ENCODE peak calls at places on chromosomes 6 and 20, in seven cellular contexts. F is HCT116, H is GM12878, M is K562, O is H1, V is HepG2, R is SK-N-SH. P is an unnamed sample.

GRCh38 chr20:62741701-62742491 is 33.3 kb downstream of the NTSR1 start:
- DNase-seq in F (no peak), H (no peak), M (no peak), O (no peak), V (no peak), R (no peak), P (no peak)

GRCh38 chr20:52087471-52087870 is 104.1 kb downstream of the ZFP64 start:
- DNase-seq in F (no peak), H (no peak), M (no peak), O (no peak), V (no peak), R (no peak), P (no peak)

GRCh38 chr6:135667694-135668455 is 170.3 kb upstream of the AHI1 start:
- DNase-seq in F (no peak), H (no peak), M (no peak), O (no peak), V (no peak), R (no peak), P (no peak)

GRCh38 chr6:158165919-158166416 is 2.1 kb downstream of the SERAC1 start:
- DNase-seq in F (no peak), H (no peak), M (no peak), O (no peak), V (peak), R (no peak), P (no peak)

GRCh38 chr6:138814179-138814834 is 18.4 kb downstream of the ECT2L start:
- DNase-seq in F (no peak), H (no peak), M (no peak), O (no peak), V (peak), R (no peak), P (no peak)

GRCh38 chr6:113092795-113093194 is 745.7 kb downstream of the RFPL4B start:
- DNase-seq in F (no peak), H (no peak), M (no peak), O (no peak), V (no peak), R (no peak), P (no peak)

GRCh38 chr20:4607287-4607713 is 114.4 kb upstream of the PRND start:
- DNase-seq in F (peak), H (peak), M (peak), O (peak), V (peak), R (peak), P (peak)

GRCh38 chr6:147707524-147707923 is 199.0 kb downstream of the SAMD5 start:
- DNase-seq in F (no peak), H (no peak), M (no peak), O (no peak), V (no peak), R (no peak), P (no peak)

GRCh38 chr20:58145506-58146080 is 82.9 kb downstream of the ANKRD60 start:
- DNase-seq in F (no peak), H (no peak), M (no peak), O (no peak), V (no peak), R (no peak), P (no peak)

GRCh38 chr6:63565058-63565726 is 7.1 kb upstream of the LOC128125822 start:
- DNase-seq in F (no peak), H (no peak), M (no peak), O (no peak), V (peak), R (no peak), P (no peak)

GRCh38 chr6:117266267-117266797 is 974 bp downstream of the VGLL2 start:
- DNase-seq in F (no peak), H (no peak), M (no peak), O (no peak), V (no peak), R (no peak), P (no peak)
- H3K4me3 ChIP-seq in F (no peak), H (no peak), M (no peak), O (peak), V (no peak), R (no peak), P (peak)

GRCh38 chr6:27757307-27757706 is 154.9 kb downstream of the OR2B2 start:
- DNase-seq in F (no peak), H (no peak), M (peak), O (peak), V (no peak), R (no peak), P (no peak)
- TF ChIP-seq YY1 in F (no peak), H (no peak), M (no peak), O (no peak), V (no peak), R (no peak), P (no peak)

DNA sequence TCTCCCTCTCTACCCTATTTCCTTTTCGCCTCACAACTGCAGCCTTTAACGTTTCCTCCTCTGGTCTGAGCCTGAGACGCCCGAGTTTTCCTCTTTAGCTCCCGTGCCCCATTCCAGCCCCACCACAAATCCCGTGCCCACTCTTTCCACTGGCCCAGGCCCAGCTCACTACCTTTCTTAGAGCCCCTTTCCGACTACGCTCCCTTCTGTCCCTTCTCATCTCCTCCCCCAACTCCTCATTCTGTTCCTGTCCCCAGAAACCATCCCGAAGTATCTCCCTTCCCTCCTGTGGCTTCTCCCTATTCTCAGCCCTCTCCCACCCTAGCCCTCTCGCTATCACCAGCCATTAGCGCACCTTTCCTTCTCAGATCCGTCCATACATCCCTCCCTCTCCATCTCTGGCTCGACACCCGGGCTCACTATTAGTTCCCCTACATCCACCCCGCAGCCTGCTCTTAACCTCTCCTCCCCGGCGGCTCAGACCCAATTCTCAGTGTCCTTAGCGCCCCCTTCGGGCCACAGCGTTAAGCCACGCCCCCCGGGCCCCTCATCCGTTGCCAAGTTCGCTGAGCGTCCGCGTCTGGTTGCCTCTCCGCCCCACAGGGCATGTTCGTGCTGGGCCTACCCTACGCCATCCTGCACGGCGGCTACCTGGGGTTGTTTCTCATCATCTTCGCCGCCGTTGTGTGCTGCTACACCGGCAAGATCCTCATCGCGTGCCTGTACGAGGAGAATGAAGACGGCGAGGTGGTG is 2.7 kb downstream of the SLC32A1 start:
- DNase-seq in F (no peak), H (no peak), M (peak), O (peak), V (peak), R (peak), P (peak)
- H3K4me3 ChIP-seq in F (no peak), H (no peak), M (no peak), O (peak), V (no peak), R (no peak), P (peak)

DNA sequence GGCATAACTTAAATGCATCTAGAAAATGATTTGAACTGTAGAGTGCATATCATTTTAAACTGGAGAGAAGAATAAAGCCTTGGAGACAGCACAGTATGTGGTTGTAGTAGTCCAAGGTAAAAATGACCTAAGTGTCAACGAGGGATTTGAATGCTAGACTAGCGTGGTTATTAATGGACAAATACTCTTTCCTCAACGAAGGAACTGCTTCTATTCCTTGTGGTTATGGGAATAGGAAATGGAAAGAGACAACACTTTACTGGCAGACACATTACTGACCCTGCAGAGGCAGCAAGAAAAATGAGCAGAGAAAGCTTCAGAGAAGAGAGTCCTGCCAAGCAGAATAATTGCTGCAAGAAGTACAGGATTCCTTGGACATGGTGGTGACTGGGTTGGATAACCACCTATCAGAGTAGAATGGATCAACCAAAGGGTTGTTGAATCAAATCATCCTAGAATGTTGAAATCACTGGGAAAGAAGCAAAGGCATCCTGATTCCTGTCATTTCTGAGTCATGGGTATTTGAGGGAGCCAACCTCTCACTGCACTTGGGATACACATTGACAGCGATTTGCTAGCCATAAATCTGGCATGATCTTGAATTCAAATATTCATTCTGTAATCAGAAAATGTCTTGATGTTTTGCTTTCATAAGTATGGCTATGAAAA is 258.1 kb upstream of the EPHA7 start:
- DNase-seq in F (no peak), H (no peak), M (no peak), O (no peak), V (no peak), R (no peak), P (no peak)
- TF ChIP-seq YY1 in F (no peak), H (no peak), M (no peak), O (no peak), V (no peak), R (no peak), P (no peak)

GRCh38 chr6:156795825-156796224 is 18.6 kb downstream of the ARID1B start:
- DNase-seq in F (no peak), H (no peak), M (no peak), O (no peak), V (no peak), R (peak), P (no peak)
- H3K4me3 ChIP-seq in F (no peak), H (peak), M (no peak), O (no peak), V (no peak), R (peak), P (no peak)

P was measured in NT2/D1.